ENCODE peak calls at places on chromosomes 2 and 18, in six cellular contexts. X is body of pancreas; W is A549; H is CD8-positive, alpha-beta T cell; J is GM23338; V is HCT116. N is an unnamed sample. For H3K4me1, the result is how much of the 10 kb centered on the place peaks cover.

GRCh38 chr2:145228506-145228905 is 708.6 kb upstream of the ZEB2 start:
- DNase-seq in X (peak), W (no peak), H (no peak), J (no peak), V (no peak), N (no peak)

GRCh38 chr2:37005118-37005868 is 39.0 kb upstream of the STRN start:
- DNase-seq in X (no peak), W (no peak), H (no peak), J (peak), V (no peak), N (no peak)

GRCh38 chr2:24559714-24560113 is 68.7 kb downstream of the NCOA1 start:
- DNase-seq in X (no peak), W (no peak), H (no peak), J (no peak), V (no peak), N (no peak)

GRCh38 chr2:19367346-19367745 is 8.9 kb upstream of the OSR1 start:
- DNase-seq in X (no peak), W (no peak), H (no peak), J (no peak), V (no peak), N (no peak)

GRCh38 chr2:22904126-22904684 is 480.8 kb upstream of the KLHL29 start:
- DNase-seq in X (peak), W (peak), H (no peak), J (peak), V (no peak), N (no peak)

GRCh38 chr2:197556456-197556855 is 40.6 kb downstream of the MOB4 start:
- DNase-seq in X (no peak), W (no peak), H (no peak), J (no peak), V (no peak), N (no peak)

GRCh38 chr2:30688956-30689401 is 118.3 kb downstream of the CAPN13 start:
- DNase-seq in X (no peak), W (no peak), H (no peak), J (no peak), V (no peak), N (no peak)

GRCh38 chr2:95359035-95359434 is 43.5 kb upstream of the FAHD2A start:
- DNase-seq in X (no peak), W (no peak), H (no peak), J (no peak), V (no peak), N (no peak)

GRCh38 chr2:227464356-227464755 is 7.6 kb upstream of the AGFG1 start:
- DNase-seq in X (no peak), W (no peak), H (no peak), J (no peak), V (no peak), N (no peak)

GRCh38 chr18:38539373-38539772 is 973.8 kb upstream of the CELF4 start:
- DNase-seq in X (no peak), W (no peak), H (no peak), J (peak), V (no peak), N (no peak)

GRCh38 chr2:121505005-121505404 is 25.7 kb upstream of the RNU4ATAC start:
- DNase-seq in X (no peak), W (no peak), H (no peak), J (no peak), V (no peak), N (no peak)

GRCh38 chr18:41391616-41392610 is 563.1 kb upstream of the PIK3C3 start:
- DNase-seq in X (peak), W (peak), H (no peak), J (peak), V (no peak), N (peak)

GRCh38 chr2:44776924-44777480 is 164.5 kb upstream of the SIX3 start:
- DNase-seq in X (no peak), W (no peak), H (no peak), J (no peak), V (no peak), N (no peak)

GRCh38 chr2:192000196-192000990 is 153.5 kb upstream of the CAVIN2 start:
- DNase-seq in X (no peak), W (no peak), H (no peak), J (no peak), V (no peak), N (no peak)

GRCh38 chr2:45585267-45585861 is 25.7 kb downstream of the SRBD1 start:
- DNase-seq in X (peak), W (peak), H (no peak), J (peak), V (peak), N (no peak)

GRCh38 chr2:60794271-60794863 is 38.3 kb downstream of the PAPOLG start:
- DNase-seq in X (no peak), W (peak), H (no peak), J (peak), V (no peak), N (no peak)

GRCh38 chr18:36580874-36581750 is 247.7 kb downstream of the TPGS2 start:
- DNase-seq in X (no peak), W (no peak), H (no peak), J (no peak), V (no peak), N (no peak)

GRCh38 chr2:64488050-64488974 is 34.4 kb downstream of the LGALSL start:
- DNase-seq in X (peak), W (peak), H (peak), J (peak), V (peak), N (no peak)

GRCh38 chr2:45008296-45009129 is 739 bp downstream of the SIX2 start:
- DNase-seq in X (peak), W (no peak), H (no peak), J (peak), V (no peak), N (peak)

GRCh38 chr18:46199515-46200147 is 95.4 kb downstream of the HAUS1 start:
- DNase-seq in X (no peak), W (peak), H (no peak), J (peak), V (peak), N (no peak)

GRCh38 chr2:70111752-70112591 is 24.7 kb downstream of the PCBP1 start:
- DNase-seq in X (no peak), W (no peak), H (no peak), J (no peak), V (no peak), N (no peak)

GRCh38 chr2:181281206-181281832 is 175.9 kb upstream of the ITGA4 start:
- DNase-seq in X (no peak), W (no peak), H (no peak), J (no peak), V (no peak), N (no peak)

GRCh38 chr18:25005602-25006375 is 346.2 kb downstream of the ZNF521 start:
- DNase-seq in X (no peak), W (no peak), H (no peak), J (no peak), V (no peak), N (no peak)

GRCh38 chr2:149329470-149330126 is 789 bp upstream of the LYPD6 start:
- DNase-seq in X (peak), W (peak), H (no peak), J (peak), V (peak), N (peak)

GRCh38 chr18:48476550-48476917 is 62.3 kb upstream of the CTIF start:
- DNase-seq in X (no peak), W (no peak), H (no peak), J (no peak), V (no peak), N (no peak)

GRCh38 chr18:37322497-37323035 is 243.0 kb downstream of the CELF4 start:
- DNase-seq in X (peak), W (peak), H (no peak), J (peak), V (peak), N (no peak)

GRCh38 chr2:233481368-233482142 is 85.0 kb downstream of the USP40 start:
- DNase-seq in X (no peak), W (no peak), H (no peak), J (no peak), V (no peak), N (no peak)

GRCh38 chr2:45736757-45737704 is 85.6 kb downstream of the PRKCE start:
- DNase-seq in X (no peak), W (no peak), H (no peak), J (no peak), V (no peak), N (no peak)

GRCh38 chr2:191802180-191802579 is 44.7 kb downstream of the CAVIN2 start:
- DNase-seq in X (no peak), W (no peak), H (no peak), J (no peak), V (no peak), N (no peak)

GRCh38 chr2:56680971-56681631 is 497.3 kb downstream of the CCDC85A start:
- DNase-seq in X (no peak), W (no peak), H (no peak), J (no peak), V (no peak), N (no peak)

GRCh38 chr2:236180831-236181453 is 12.8 kb upstream of the GBX2 start:
- DNase-seq in X (peak), W (peak), H (no peak), J (peak), V (peak), N (peak)

GRCh38 chr2:27464443-27464842 is 22.3 kb downstream of the KRTCAP3 start:
- DNase-seq in X (no peak), W (no peak), H (no peak), J (no peak), V (no peak), N (no peak)

GRCh38 chr2:149601141-149601796 is 13.7 kb upstream of the MMADHC start:
- DNase-seq in X (no peak), W (no peak), H (no peak), J (no peak), V (no peak), N (no peak)

GRCh38 chr2:82481207-82481606 is 1977.9 kb downstream of the SUCLG1 start:
- DNase-seq in X (no peak), W (no peak), H (no peak), J (no peak), V (no peak), N (no peak)

GRCh38 chr2:127022817-127023216 is 84.1 kb downstream of the BIN1 start:
- DNase-seq in X (no peak), W (no peak), H (no peak), J (no peak), V (no peak), N (no peak)

GRCh38 chr2:160208662-160209229 is 8.7 kb upstream of the ITGB6 start:
- DNase-seq in X (no peak), W (no peak), H (no peak), J (no peak), V (no peak), N (no peak)

GRCh38 chr2:20594048-20594750 is 56.7 kb downstream of the HS1BP3 start:
- DNase-seq in X (peak), W (no peak), H (no peak), J (no peak), V (no peak), N (peak)

GRCh38 chr2:60934153-60934722 is 52.9 kb downstream of the REL start:
- DNase-seq in X (no peak), W (no peak), H (no peak), J (no peak), V (no peak), N (no peak)

DNA sequence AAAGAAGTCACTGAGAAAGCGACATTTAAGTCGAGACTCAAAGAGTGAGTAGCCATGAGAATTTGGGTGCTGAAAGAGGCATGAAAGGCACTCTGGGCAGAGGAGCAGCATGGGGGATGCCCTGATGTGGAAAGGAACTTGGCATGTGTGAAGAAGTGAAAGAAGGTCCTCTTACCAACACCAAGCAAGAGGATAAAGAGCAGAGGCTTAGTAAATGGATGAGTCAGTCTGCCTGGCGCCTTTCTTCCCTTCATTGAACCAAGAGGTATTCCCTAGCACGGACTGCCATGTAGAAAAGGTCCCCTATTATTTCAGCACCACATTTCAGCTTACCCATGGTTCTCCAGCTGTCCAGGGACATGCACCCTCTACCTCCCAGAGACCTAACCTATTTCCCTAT is 221.1 kb upstream of the NRP2 start:
- DNase-seq in X (no peak), W (no peak), H (no peak), J (no peak), V (no peak), N (no peak)
- H3K4me1 ChIP-seq in X (under half), W (under half), H (under half), J (under half), V (under half), N (under half)

GRCh38 chr2:71156531-71156930 is 26.1 kb downstream of the MPHOSPH10 start:
- DNase-seq in X (no peak), W (no peak), H (no peak), J (peak), V (no peak), N (no peak)
- H3K4me3 ChIP-seq in X (no peak), W (no peak), H (no peak), J (no peak), V (no peak), N (no peak)

DNA sequence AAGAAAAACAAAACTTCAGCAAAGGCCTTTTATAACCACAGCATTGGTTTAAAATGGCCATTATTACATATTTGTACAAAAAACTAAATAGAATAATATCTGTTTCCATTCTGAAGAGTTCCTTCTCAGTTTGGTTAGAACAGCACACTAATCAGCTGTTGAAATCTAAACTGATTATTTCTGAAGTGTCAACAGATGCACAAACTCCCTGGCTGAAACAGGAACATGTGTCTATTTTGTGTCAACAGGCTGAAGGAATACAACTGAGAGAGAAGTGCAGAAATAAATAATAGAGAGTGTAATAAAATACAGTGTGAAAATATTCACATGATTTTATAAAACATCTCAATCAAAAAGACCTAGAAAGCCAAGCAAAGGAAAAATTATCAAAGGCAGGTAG is 29.7 kb downstream of the IKZF2 start:
- DNase-seq in X (no peak), W (no peak), H (no peak), J (no peak), V (no peak), N (no peak)
- H3K4me1 ChIP-seq in X (under half), W (under half), H (under half), J (under half), V (under half), N (under half)

GRCh38 chr2:231036131-231036530 is 1.2 kb upstream of the C2orf72 start:
- DNase-seq in X (no peak), W (no peak), H (no peak), J (no peak), V (no peak), N (no peak)

GRCh38 chr2:231038483-231039293 is 1.4 kb downstream of the C2orf72 start:
- DNase-seq in X (no peak), W (no peak), H (no peak), J (peak), V (no peak), N (no peak)

GRCh38 chr2:231036578-231037106 is 681 bp upstream of the C2orf72 start:
- DNase-seq in X (no peak), W (no peak), H (no peak), J (no peak), V (no peak), N (no peak)

GRCh38 chr2:231037731-231038482 is 584 bp downstream of the C2orf72 start:
- DNase-seq in X (peak), W (peak), H (no peak), J (peak), V (no peak), N (no peak)

GRCh38 chr2:231037202-231037730 is at the start of gene C2orf72:
- DNase-seq in X (peak), W (peak), H (no peak), J (peak), V (no peak), N (no peak)
- H3K4me3 ChIP-seq in X (no peak), W (peak), H (no peak), J (peak), V (peak), N (no peak)

GRCh38 chr18:31683968-31684278 is 458 bp downstream of the B4GALT6 start:
- DNase-seq in X (no peak), W (no peak), H (no peak), J (no peak), V (no peak), N (no peak)

GRCh38 chr18:31683106-31683505 is 1.3 kb downstream of the B4GALT6 start:
- DNase-seq in X (no peak), W (no peak), H (no peak), J (no peak), V (no peak), N (no peak)

GRCh38 chr18:31685097-31686082 is 1.0 kb upstream of the B4GALT6 start:
- DNase-seq in X (peak), W (peak), H (peak), J (peak), V (peak), N (peak)

GRCh38 chr18:31686572-31686971 is 2.2 kb upstream of the B4GALT6 start:
- DNase-seq in X (no peak), W (no peak), H (no peak), J (no peak), V (no peak), N (no peak)

DNA sequence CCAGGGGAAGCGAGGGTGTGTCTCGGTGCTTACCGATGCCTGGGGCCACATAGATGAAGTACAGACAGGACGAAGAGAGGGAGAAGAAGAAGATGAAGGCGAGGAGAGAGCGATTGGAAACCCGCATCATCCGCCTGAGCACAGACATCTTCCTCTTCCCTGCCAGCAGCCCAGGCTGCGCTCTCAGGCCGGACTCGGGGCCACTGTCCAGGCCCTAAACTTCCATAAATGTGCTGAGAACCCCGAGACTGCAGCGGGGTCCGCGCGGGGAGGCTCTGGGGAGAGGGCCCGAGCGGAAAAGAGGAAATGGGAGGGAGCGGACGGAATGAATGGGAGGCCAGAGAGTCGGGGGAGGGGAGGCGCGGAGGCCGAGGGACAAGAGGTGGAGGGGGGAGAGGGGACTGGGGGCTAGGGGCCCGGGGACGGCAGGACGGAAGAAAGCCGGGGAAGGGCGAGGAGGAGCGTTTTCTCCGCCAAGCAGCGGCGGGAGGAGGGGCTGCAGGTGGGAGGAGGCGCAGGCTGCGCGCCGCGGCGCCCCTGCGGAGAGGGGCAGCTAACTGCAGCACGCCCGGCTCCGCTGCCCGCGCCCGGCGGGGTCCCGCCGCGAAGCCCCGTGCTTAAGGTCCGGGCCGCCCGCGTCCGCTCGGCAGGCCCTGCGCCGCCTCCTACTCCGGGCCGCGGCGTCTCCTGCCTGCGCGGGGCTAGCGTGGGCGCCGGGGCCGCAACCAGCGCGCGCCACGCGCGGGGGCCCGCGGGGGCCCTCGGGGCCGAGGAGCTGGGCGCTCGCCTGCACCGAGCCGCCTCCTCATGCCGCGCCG is at the start of gene B4GALT6:
- DNase-seq in X (peak), W (peak), H (no peak), J (peak), V (no peak), N (peak)
- H3K4me1 ChIP-seq in X (under half), W (under half), H (under half), J (half or more), V (under half), N (under half)

GRCh38 chr18:3088044-3088443 is 75.1 kb upstream of the LPIN2 start:
- DNase-seq in X (no peak), W (no peak), H (no peak), J (peak), V (no peak), N (no peak)

GRCh38 chr18:3081558-3081957 is 68.6 kb upstream of the LPIN2 start:
- DNase-seq in X (no peak), W (no peak), H (no peak), J (no peak), V (no peak), N (no peak)

GRCh38 chr18:3083776-3084175 is 70.8 kb upstream of the LPIN2 start:
- DNase-seq in X (no peak), W (no peak), H (no peak), J (no peak), V (no peak), N (no peak)

GRCh38 chr18:3086865-3087264 is 73.9 kb upstream of the LPIN2 start:
- DNase-seq in X (no peak), W (no peak), H (no peak), J (no peak), V (no peak), N (no peak)

DNA sequence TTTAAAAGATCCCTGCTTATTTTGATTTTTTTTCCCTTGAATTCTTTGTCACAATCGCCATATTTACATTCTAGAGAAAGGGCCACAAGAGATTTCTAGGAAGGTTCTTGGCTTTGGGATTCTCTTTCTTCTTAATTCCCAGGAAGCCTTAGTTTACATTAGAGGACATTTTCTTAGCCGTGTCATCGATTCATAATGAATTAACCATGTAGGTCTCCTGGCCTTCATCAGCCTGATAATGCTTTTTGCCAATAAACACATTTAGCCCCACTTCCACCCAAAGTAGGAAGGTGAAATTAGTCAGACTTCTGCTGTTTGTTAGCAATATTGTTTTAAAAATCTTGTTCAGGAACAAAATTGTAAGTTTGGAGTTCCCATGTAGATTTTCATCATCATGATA is 71.3 kb upstream of the LPIN2 start:
- DNase-seq in X (no peak), W (no peak), H (no peak), J (no peak), V (no peak), N (no peak)
- H3K4me3 ChIP-seq in X (no peak), W (no peak), H (no peak), J (no peak), V (no peak), N (no peak)